ENCODE peak calls at places on chromosomes 1 and 21, in four cellular contexts. M, K, F and Z are unnamed samples.

GRCh38 chr1:21251773-21252471 is 38.3 kb downstream of the ECE1 start:
- DNase-seq in M (no peak), F (peak; percentile 74), K (no peak), Z (peak; percentile 82)

GRCh38 chr1:41486892-41487728 is 2.6 kb upstream of the EDN2 start:
- DNase-seq in F (no peak), K (no peak), M (no peak), Z (no peak)

GRCh38 chr1:227890451-227891222 is 57.1 kb downstream of the WNT9A start:
- DNase-seq in F (no peak), K (no peak), M (no peak), Z (peak; percentile 63)

GRCh38 chr1:54329337-54329954 is 76.7 kb downstream of the SSBP3 start:
- DNase-seq in M (no peak), F (no peak), K (no peak), Z (no peak)

GRCh38 chr1:23628951-23629387 is 62.6 kb upstream of the RPL11 start:
- DNase-seq in F (no peak), M (no peak), K (no peak), Z (no peak)

GRCh38 chr1:24932725-24933294 is 2.7 kb upstream of the RUNX3 start:
- DNase-seq in K (no peak), M (no peak), F (no peak), Z (no peak)

GRCh38 chr1:50995651-50996050 is 25.6 kb downstream of the CDKN2C start:
- DNase-seq in K (no peak), F (no peak), M (no peak), Z (no peak)

GRCh38 chr1:154221815-154222081 is 993 bp downstream of the UBAP2L start:
- DNase-seq in K (no peak), F (peak; percentile 38), M (no peak), Z (no peak)

GRCh38 chr21:44611551-44611950 is 328 bp upstream of the KRTAP10-8 start:
- DNase-seq in K (no peak), M (no peak), F (no peak), Z (no peak)
- H3K27me3 ChIP-seq in K (no peaks in the 10 kb centered on the region), M (peaks cover 37% of the 10 kb centered on the region), F (no peaks in the 10 kb centered on the region), Z (no peaks in the 10 kb centered on the region)

DNA sequence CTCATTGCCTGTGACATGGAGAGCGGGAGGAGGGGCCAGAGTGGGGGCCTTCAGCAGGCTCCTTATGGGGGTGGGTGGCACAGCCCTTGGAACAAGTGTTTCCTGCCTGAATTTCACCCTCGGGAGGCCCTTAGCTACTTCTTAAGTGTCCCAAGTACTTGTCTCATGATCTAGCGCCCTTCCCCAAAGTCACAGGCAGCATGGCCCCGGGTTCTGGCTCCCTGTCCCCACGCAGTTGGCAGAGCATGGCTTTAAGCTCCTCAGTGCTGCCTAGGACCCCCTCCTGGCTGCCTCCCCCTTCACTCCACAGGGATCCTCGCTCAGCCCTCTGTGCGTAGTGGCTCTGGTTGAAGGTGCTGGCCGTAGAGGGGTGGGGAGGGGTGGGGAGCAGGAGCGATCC is 197.2 kb downstream of the CAMTA1 start:
- DNase-seq in M (no peak), K (no peak), F (no peak), Z (no peak)
- H3K27me3 ChIP-seq in M (peaks cover 43% of the 10 kb centered on the region), K (no peaks in the 10 kb centered on the region), F (peaks cover 14% of the 10 kb centered on the region), Z (peaks cover 5% of the 10 kb centered on the region)

GRCh38 chr1:27358928-27359313 is 7.8 kb downstream of the MAP3K6 start:
- DNase-seq in M (no peak), F (no peak), K (no peak), Z (no peak)
- H3K27me3 ChIP-seq in M (no peaks in the 10 kb centered on the region), F (no peaks in the 10 kb centered on the region), K (no peaks in the 10 kb centered on the region), Z (no peaks in the 10 kb centered on the region)

GRCh38 chr1:8077120-8077573 is 51.0 kb upstream of the ERRFI1 start:
- DNase-seq in F (no peak), K (peak; percentile 77), M (peak; percentile 55), Z (peak; percentile 82)
- H3K27me3 ChIP-seq in F (no peaks in the 10 kb centered on the region), K (no peaks in the 10 kb centered on the region), M (peaks cover 24% of the 10 kb centered on the region), Z (no peaks in the 10 kb centered on the region)

GRCh38 chr1:33561576-33561975 is 89.1 kb downstream of the ZSCAN20 start:
- DNase-seq in F (no peak), M (no peak), K (no peak), Z (no peak)

GRCh38 chr1:33560680-33561079 is 88.2 kb downstream of the ZSCAN20 start:
- DNase-seq in K (no peak), M (no peak), F (no peak), Z (no peak)

GRCh38 chr1:33563702-33564101 is 91.3 kb downstream of the ZSCAN20 start:
- DNase-seq in K (no peak), F (no peak), M (no peak), Z (no peak)

DNA sequence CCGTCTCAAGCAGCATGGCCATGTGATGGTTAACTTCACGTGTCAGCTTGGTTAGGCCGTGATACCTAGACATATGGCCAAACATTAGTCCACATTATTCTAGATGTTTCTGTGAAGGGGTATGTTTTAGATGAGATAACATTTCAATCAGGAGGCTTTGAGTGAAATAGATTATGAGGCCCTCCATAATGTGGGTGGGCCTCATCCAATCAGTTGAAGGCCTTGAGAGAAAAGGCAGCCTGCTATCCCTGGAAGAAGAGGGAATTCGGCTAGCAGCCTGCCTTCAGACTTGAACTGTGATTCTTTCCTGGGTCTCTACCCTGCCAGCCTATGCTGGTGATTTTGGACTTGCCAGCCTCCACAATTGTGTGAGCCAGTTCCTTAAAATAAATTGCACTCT is 90.1 kb downstream of the ZSCAN20 start:
- DNase-seq in F (no peak), K (no peak), M (no peak), Z (no peak)
- H3K27me3 ChIP-seq in F (no peaks in the 10 kb centered on the region), K (no peaks in the 10 kb centered on the region), M (peaks cover 10% of the 10 kb centered on the region), Z (no peaks in the 10 kb centered on the region)

GRCh38 chr1:71045463-71046028 is 2.1 kb downstream of the PTGER3 start:
- DNase-seq in F (no peak), K (no peak), M (peak; percentile 41), Z (no peak)
- H3K27me3 ChIP-seq in F (peaks cover 34% of the 10 kb centered on the region), K (peaks cover 58% of the 10 kb centered on the region), M (no peaks in the 10 kb centered on the region), Z (peaks cover 18% of the 10 kb centered on the region)

GRCh38 chr1:29584816-29585600 is 348.7 kb downstream of the PTPRU start:
- DNase-seq in F (no peak), K (no peak), M (no peak), Z (no peak)

GRCh38 chr1:29586991-29587745 is 350.8 kb downstream of the PTPRU start:
- DNase-seq in K (no peak), M (no peak), F (no peak), Z (no peak)

GRCh38 chr1:29586215-29586614 is 349.9 kb downstream of the PTPRU start:
- DNase-seq in K (no peak), M (no peak), F (no peak), Z (no peak)

GRCh38 chr1:29584362-29584761 is 348.0 kb downstream of the PTPRU start:
- DNase-seq in K (no peak), M (no peak), F (no peak), Z (no peak)

GRCh38 chr1:29585656-29586055 is 349.3 kb downstream of the PTPRU start:
- DNase-seq in M (no peak), K (no peak), F (no peak), Z (no peak)
- H3K27me3 ChIP-seq in M (peaks cover 18% of the 10 kb centered on the region), K (peaks cover 6% of the 10 kb centered on the region), F (no peaks in the 10 kb centered on the region), Z (peaks cover 22% of the 10 kb centered on the region)

GRCh38 chr1:11882814-11883538 is 24.2 kb upstream of the NPPB start:
- DNase-seq in F (no peak), M (peak; percentile 98), K (peak; percentile 89), Z (no peak)

GRCh38 chr1:11879311-11880180 is 20.8 kb upstream of the NPPB start:
- DNase-seq in F (no peak), K (no peak), M (no peak), Z (no peak)

GRCh38 chr1:11880181-11880575 is 21.4 kb upstream of the NPPB start:
- DNase-seq in K (no peak), F (no peak), M (no peak), Z (no peak)

GRCh38 chr1:11880911-11881748 is 22.4 kb upstream of the NPPB start:
- DNase-seq in K (peak; percentile 90), M (peak; percentile 84), F (no peak), Z (peak; percentile 80)

DNA sequence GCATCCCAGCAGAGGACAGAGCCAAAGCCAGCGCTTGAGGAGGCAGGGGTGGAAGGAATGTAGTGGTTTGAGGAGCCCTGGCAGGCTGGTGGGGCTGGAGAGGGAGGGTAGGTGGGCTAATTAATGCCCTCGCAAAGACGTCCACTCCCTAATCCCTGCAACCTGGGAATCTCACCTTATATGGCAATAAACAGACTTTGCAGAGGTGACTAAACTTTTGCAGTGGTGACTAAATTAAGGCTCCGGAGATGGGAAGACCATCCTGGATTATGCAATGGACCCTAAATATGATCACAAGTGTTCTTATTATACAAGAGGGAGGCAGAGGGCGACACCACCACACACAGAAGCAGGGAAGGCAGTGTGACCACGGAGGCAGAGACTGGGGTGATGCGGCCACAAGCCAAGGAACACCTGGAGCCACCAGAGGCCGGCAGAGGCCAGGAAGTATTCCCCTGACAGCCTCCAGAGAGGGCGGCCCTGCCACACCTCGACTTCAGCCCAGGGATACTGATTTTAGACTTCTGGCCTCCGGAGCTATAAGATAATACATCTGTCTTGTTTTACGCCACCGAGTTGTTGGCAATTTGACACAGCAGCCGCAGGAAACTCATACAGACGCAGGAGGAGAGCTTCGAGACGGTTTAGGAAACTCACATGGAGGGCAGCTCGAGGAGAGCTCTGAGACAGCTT is 23.1 kb upstream of the NPPB start:
- DNase-seq in F (no peak), M (peak; percentile 54), K (no peak), Z (no peak)
- H3K27me3 ChIP-seq in F (peaks cover 56% of the 10 kb centered on the region), M (no peaks in the 10 kb centered on the region), K (no peaks in the 10 kb centered on the region), Z (no peaks in the 10 kb centered on the region)

DNA sequence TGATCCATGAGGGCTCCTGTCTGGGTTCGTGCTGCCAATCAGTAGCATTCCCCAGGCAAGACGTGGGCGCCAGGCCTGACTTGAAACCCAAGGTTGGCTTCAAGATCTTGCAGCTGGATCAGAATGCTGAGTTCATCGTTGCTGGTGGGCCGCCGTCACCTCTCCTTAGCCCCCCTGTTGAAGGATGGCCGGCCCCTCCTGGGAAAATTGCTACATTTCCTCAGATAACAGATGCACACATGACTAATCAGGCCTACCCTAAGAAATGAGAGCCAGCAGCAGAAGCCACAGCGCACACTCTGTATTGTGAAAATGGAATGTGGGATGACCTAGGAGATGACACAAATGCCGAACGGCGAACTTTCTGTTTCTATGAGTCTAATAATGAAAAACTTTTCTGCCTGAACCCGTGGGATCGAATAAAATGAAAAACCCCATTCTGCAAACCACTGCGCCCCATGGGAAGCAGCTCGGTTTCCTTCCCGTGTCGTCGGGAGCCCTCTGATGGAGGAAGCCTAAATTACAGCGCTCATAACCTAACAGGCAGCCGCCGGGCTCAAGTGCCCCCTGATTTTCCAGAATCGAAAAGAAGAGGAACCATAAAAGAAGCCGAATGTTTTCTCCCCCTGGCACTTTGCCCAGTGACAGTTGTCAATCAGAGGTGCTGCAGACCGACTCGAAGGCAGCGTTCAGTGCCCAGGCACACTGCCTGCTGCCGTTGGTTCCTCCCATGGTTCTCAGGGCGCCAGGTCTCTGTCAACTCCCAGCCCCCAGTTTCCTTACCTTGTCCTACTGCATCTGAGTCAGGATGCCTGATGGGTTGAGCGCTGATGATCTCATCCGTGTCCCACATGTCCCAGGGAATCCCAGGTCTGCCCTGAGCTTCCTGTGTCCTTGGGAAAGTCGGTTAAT is 38.2 kb upstream of the H6PD start:
- DNase-seq in K (peak; percentile 77), M (peak; percentile 65), F (peak; percentile 57), Z (peak; percentile 82)
- H3K27me3 ChIP-seq in K (peaks cover 31% of the 10 kb centered on the region), M (peaks cover 76% of the 10 kb centered on the region), F (no peaks in the 10 kb centered on the region), Z (peaks cover 3% of the 10 kb centered on the region)